ENCODE peak calls at places on chromosomes 1 and 21, in seven cellular contexts. N, Y, Z, R, S, X and L are unnamed samples.

GRCh38 chr1:235015291-235015990 is 113.2 kb downstream of the TOMM20 start:
- DNase-seq in R (no peak), Y (peak), S (no peak), N (no peak), Z (no peak), X (no peak), L (no peak)

GRCh38 chr1:7738044-7738443 is 33.1 kb upstream of the VAMP3 start:
- DNase-seq in Y (no peak), N (peak), R (no peak), Z (no peak), X (no peak), S (no peak), L (no peak)

GRCh38 chr21:44582055-44582454 is 1.7 kb upstream of the KRTAP10-5 start:
- DNase-seq in Y (no peak), Z (no peak), R (no peak), X (no peak), S (no peak), N (peak), L (no peak)

GRCh38 chr1:32903991-32904776 is 3.0 kb upstream of the TMEM54 start:
- DNase-seq in S (no peak), Z (no peak), R (no peak), Y (no peak), N (no peak), X (no peak), L (no peak)

GRCh38 chr1:45493116-45493697 is 2.2 kb upstream of the TESK2 start:
- DNase-seq in Y (peak), R (peak), N (no peak), Z (peak), S (no peak), X (peak), L (no peak)

GRCh38 chr1:153611024-153611352 is 1.9 kb downstream of the S100A16 start:
- DNase-seq in R (peak), Z (no peak), N (no peak), S (no peak), Y (no peak), X (no peak), L (no peak)

GRCh38 chr1:164466001-164466421 is 93.0 kb upstream of the PBX1 start:
- DNase-seq in Z (no peak), Y (no peak), S (no peak), N (no peak), X (no peak), R (no peak), L (no peak)

GRCh38 chr1:24770891-24771290 is 25.6 kb downstream of the CLIC4 start:
- DNase-seq in S (no peak), X (no peak), R (no peak), Z (no peak), N (no peak), Y (no peak), L (no peak)

GRCh38 chr1:108962681-108963051 is 618 bp downstream of the CLCC1 start:
- DNase-seq in Y (no peak), X (no peak), Z (peak), R (no peak), N (no peak), S (no peak), L (no peak)

GRCh38 chr1:167706363-167706762 is 15.4 kb upstream of the MPZL1 start:
- DNase-seq in S (no peak), R (no peak), X (no peak), N (no peak), Z (no peak), Y (no peak), L (no peak)

GRCh38 chr1:200891774-200892157 is 2.9 kb upstream of the INAVA start:
- DNase-seq in N (no peak), X (no peak), Y (no peak), R (no peak), Z (no peak), S (no peak), L (no peak)

GRCh38 chr1:185720633-185721272 is 13.4 kb upstream of the HMCN1 start:
- DNase-seq in X (no peak), R (peak), Z (no peak), N (no peak), Y (no peak), S (no peak), L (no peak)

GRCh38 chr1:177780096-177780700 is 189.7 kb downstream of the SEC16B start:
- DNase-seq in X (no peak), S (peak), R (peak), Z (no peak), Y (no peak), N (no peak), L (peak)

GRCh38 chr1:26951821-26952497 is 8.3 kb downstream of the KDF1 start:
- DNase-seq in Z (no peak), N (no peak), R (no peak), X (no peak), Y (no peak), S (no peak), L (no peak)

GRCh38 chr1:218371927-218372672 is 27.0 kb downstream of the TGFB2 start:
- DNase-seq in Y (no peak), S (no peak), R (peak), N (no peak), Z (no peak), X (no peak), L (no peak)

GRCh38 chr1:26696191-26696644 is 403 bp downstream of the ARID1A start:
- DNase-seq in Y (peak), R (no peak), Z (peak), X (no peak), S (no peak), N (no peak), L (no peak)

GRCh38 chr1:247588060-247588459 is at the start of gene OR2G2:
- DNase-seq in R (no peak), S (no peak), Z (no peak), X (no peak), N (no peak), Y (no peak), L (no peak)

GRCh38 chr1:174965006-174965971 is 34.5 kb upstream of the CACYBP start:
- DNase-seq in R (no peak), N (no peak), S (no peak), Y (no peak), Z (no peak), X (no peak), L (no peak)

GRCh38 chr1:51482881-51483280 is 36.2 kb downstream of the EPS15 start:
- DNase-seq in Z (no peak), N (no peak), R (no peak), X (no peak), Y (no peak), S (no peak), L (no peak)

GRCh38 chr1:3924871-3925655 is 25.0 kb upstream of the C1orf174 start:
- DNase-seq in Z (no peak), N (no peak), X (no peak), S (no peak), Y (no peak), R (peak), L (no peak)

GRCh38 chr1:93695411-93696005 is 13.9 kb upstream of the BCAR3 start:
- DNase-seq in Y (no peak), N (no peak), X (no peak), S (no peak), Z (peak), R (no peak), L (no peak)